ENCODE peak calls at places on chromosomes 1 and 21, in five cellular contexts. One of them, this sample, is unnamed.

GRCh38 chr1:160096491-160097116 is 1.8 kb downstream of the IGSF8 start:
- DNase-seq in CD8-positive, alpha-beta T cell: no peak
- DNase-seq in Peyer's patch: no peak
- DNase-seq in neural crest cell: no peak
- DNase-seq in fibroblast of villous mesenchyme: peak; percentile 61
- DNase-seq in this sample: no peak

GRCh38 chr1:207304710-207305151 is 16.7 kb upstream of the CD55 start:
- DNase-seq in CD8-positive, alpha-beta T cell: no peak
- DNase-seq in Peyer's patch: no peak
- DNase-seq in neural crest cell: no peak
- DNase-seq in fibroblast of villous mesenchyme: peak; percentile 47
- DNase-seq in this sample: no peak

GRCh38 chr1:116232989-116233514 is 121.9 kb downstream of the MAB21L3 start:
- DNase-seq in CD8-positive, alpha-beta T cell: peak; percentile 54
- DNase-seq in Peyer's patch: no peak
- DNase-seq in neural crest cell: no peak
- DNase-seq in fibroblast of villous mesenchyme: peak; percentile 11
- DNase-seq in this sample: no peak

GRCh38 chr1:1089731-1090423 is 15.8 kb upstream of the RNF223 start:
- DNase-seq in CD8-positive, alpha-beta T cell: no peak
- DNase-seq in Peyer's patch: no peak
- DNase-seq in neural crest cell: no peak
- DNase-seq in fibroblast of villous mesenchyme: no peak
- DNase-seq in this sample: no peak

GRCh38 chr1:99652881-99653281 is 7.0 kb downstream of the PALMD start:
- DNase-seq in CD8-positive, alpha-beta T cell: no peak
- DNase-seq in Peyer's patch: no peak
- DNase-seq in neural crest cell: no peak
- DNase-seq in fibroblast of villous mesenchyme: peak; percentile 70
- DNase-seq in this sample: no peak

GRCh38 chr1:73516458-73516857 is 681.5 kb downstream of the LRRIQ3 start:
- DNase-seq in CD8-positive, alpha-beta T cell: no peak
- DNase-seq in Peyer's patch: no peak
- DNase-seq in neural crest cell: no peak
- DNase-seq in fibroblast of villous mesenchyme: no peak
- DNase-seq in this sample: no peak

GRCh38 chr21:45158491-45159423 is 84.4 kb downstream of the ADARB1 start:
- DNase-seq in CD8-positive, alpha-beta T cell: peak; percentile 31
- DNase-seq in Peyer's patch: no peak
- DNase-seq in neural crest cell: no peak
- DNase-seq in fibroblast of villous mesenchyme: no peak
- DNase-seq in this sample: no peak

GRCh38 chr1:167554028-167554779 is 642 bp upstream of the CREG1 start:
- DNase-seq in CD8-positive, alpha-beta T cell: peak; percentile 49
- DNase-seq in Peyer's patch: no peak
- DNase-seq in neural crest cell: no peak
- DNase-seq in fibroblast of villous mesenchyme: no peak
- DNase-seq in this sample: no peak

GRCh38 chr1:151975311-151976014 is 18.2 kb downstream of the S100A10 start:
- DNase-seq in CD8-positive, alpha-beta T cell: no peak
- DNase-seq in Peyer's patch: no peak
- DNase-seq in neural crest cell: no peak
- DNase-seq in fibroblast of villous mesenchyme: no peak
- DNase-seq in this sample: no peak

GRCh38 chr1:17070163-17070525 is 16.3 kb upstream of the SDHB start:
- DNase-seq in CD8-positive, alpha-beta T cell: no peak
- DNase-seq in Peyer's patch: no peak
- DNase-seq in neural crest cell: no peak
- DNase-seq in fibroblast of villous mesenchyme: no peak
- DNase-seq in this sample: no peak

GRCh38 chr1:14842891-14843290 is 244.4 kb downstream of the KAZN start:
- DNase-seq in CD8-positive, alpha-beta T cell: no peak
- DNase-seq in Peyer's patch: no peak
- DNase-seq in neural crest cell: no peak
- DNase-seq in fibroblast of villous mesenchyme: peak; percentile 80
- DNase-seq in this sample: no peak

GRCh38 chr1:9452516-9453158 is 86.6 kb upstream of the SLC25A33 start:
- DNase-seq in CD8-positive, alpha-beta T cell: no peak
- DNase-seq in Peyer's patch: no peak
- DNase-seq in neural crest cell: no peak
- DNase-seq in fibroblast of villous mesenchyme: no peak
- DNase-seq in this sample: no peak

GRCh38 chr1:226061793-226062557 is 541 bp upstream of the H3-3A start:
- DNase-seq in CD8-positive, alpha-beta T cell: peak; percentile 77
- DNase-seq in Peyer's patch: peak; percentile 46
- DNase-seq in neural crest cell: peak; percentile 74
- DNase-seq in fibroblast of villous mesenchyme: peak; percentile 78
- DNase-seq in this sample: peak; percentile 78

GRCh38 chr1:91400133-91400725 is 4.4 kb downstream of the HFM1 start:
- DNase-seq in CD8-positive, alpha-beta T cell: no peak
- DNase-seq in Peyer's patch: no peak
- DNase-seq in neural crest cell: no peak
- DNase-seq in fibroblast of villous mesenchyme: no peak
- DNase-seq in this sample: no peak

GRCh38 chr21:45788198-45788597 is 144.7 kb downstream of the PCBP3 start:
- DNase-seq in CD8-positive, alpha-beta T cell: no peak
- DNase-seq in Peyer's patch: no peak
- DNase-seq in neural crest cell: no peak
- DNase-seq in fibroblast of villous mesenchyme: no peak
- DNase-seq in this sample: no peak

GRCh38 chr1:220012259-220012658 is 34.0 kb downstream of the EPRS1 start:
- DNase-seq in CD8-positive, alpha-beta T cell: no peak
- DNase-seq in Peyer's patch: no peak
- DNase-seq in neural crest cell: no peak
- DNase-seq in fibroblast of villous mesenchyme: peak; percentile 14
- DNase-seq in this sample: no peak

GRCh38 chr1:33257759-33258712 is 1.7 kb downstream of the ZNF362 start:
- DNase-seq in CD8-positive, alpha-beta T cell: no peak
- DNase-seq in Peyer's patch: no peak
- DNase-seq in neural crest cell: no peak
- DNase-seq in fibroblast of villous mesenchyme: no peak
- DNase-seq in this sample: no peak

GRCh38 chr1:217482356-217483102 is 148.4 kb downstream of the GPATCH2 start:
- DNase-seq in CD8-positive, alpha-beta T cell: no peak
- DNase-seq in Peyer's patch: no peak
- DNase-seq in neural crest cell: no peak
- DNase-seq in fibroblast of villous mesenchyme: peak; percentile 48
- DNase-seq in this sample: no peak

GRCh38 chr1:160993544-160993943 is 27.4 kb downstream of the F11R start:
- DNase-seq in CD8-positive, alpha-beta T cell: no peak
- DNase-seq in Peyer's patch: no peak
- DNase-seq in neural crest cell: no peak
- DNase-seq in fibroblast of villous mesenchyme: peak; percentile 93
- DNase-seq in this sample: no peak

GRCh38 chr1:209105769-209106168 is 477.7 kb upstream of the CAMK1G start:
- DNase-seq in CD8-positive, alpha-beta T cell: no peak
- DNase-seq in Peyer's patch: no peak
- DNase-seq in neural crest cell: no peak
- DNase-seq in fibroblast of villous mesenchyme: no peak
- DNase-seq in this sample: no peak

GRCh38 chr1:43054961-43055360 is 96.3 kb upstream of the SLC2A1 start:
- DNase-seq in CD8-positive, alpha-beta T cell: no peak
- DNase-seq in Peyer's patch: no peak
- DNase-seq in neural crest cell: no peak
- DNase-seq in fibroblast of villous mesenchyme: no peak
- DNase-seq in this sample: no peak

GRCh38 chr1:246435421-246436041 is 71.5 kb downstream of the SMYD3 start:
- DNase-seq in CD8-positive, alpha-beta T cell: no peak
- DNase-seq in Peyer's patch: no peak
- DNase-seq in neural crest cell: no peak
- DNase-seq in fibroblast of villous mesenchyme: peak; percentile 50
- DNase-seq in this sample: no peak

GRCh38 chr1:93588206-93588605 is 93.4 kb downstream of the BCAR3 start:
- DNase-seq in CD8-positive, alpha-beta T cell: no peak
- DNase-seq in Peyer's patch: no peak
- DNase-seq in neural crest cell: no peak
- DNase-seq in fibroblast of villous mesenchyme: no peak
- DNase-seq in this sample: no peak

GRCh38 chr1:203985676-203986075 is 87.2 kb upstream of the SOX13 start:
- DNase-seq in CD8-positive, alpha-beta T cell: no peak
- DNase-seq in Peyer's patch: no peak
- DNase-seq in neural crest cell: no peak
- DNase-seq in fibroblast of villous mesenchyme: no peak
- DNase-seq in this sample: no peak

GRCh38 chr1:12586171-12586942 is 31.7 kb downstream of the DHRS3 start:
- DNase-seq in CD8-positive, alpha-beta T cell: no peak
- DNase-seq in Peyer's patch: no peak
- DNase-seq in neural crest cell: no peak
- DNase-seq in fibroblast of villous mesenchyme: no peak
- DNase-seq in this sample: no peak

GRCh38 chr21:45975017-45975595 is 6.5 kb upstream of the COL6A1 start:
- DNase-seq in CD8-positive, alpha-beta T cell: no peak
- DNase-seq in Peyer's patch: no peak
- DNase-seq in neural crest cell: peak; percentile 39
- DNase-seq in fibroblast of villous mesenchyme: peak; percentile 83
- DNase-seq in this sample: no peak

GRCh38 chr1:86641318-86641717 is 63.1 kb upstream of the SH3GLB1 start:
- DNase-seq in CD8-positive, alpha-beta T cell: no peak
- DNase-seq in Peyer's patch: no peak
- DNase-seq in neural crest cell: no peak
- DNase-seq in fibroblast of villous mesenchyme: no peak
- DNase-seq in this sample: no peak

GRCh38 chr1:58154256-58154655 is 392.3 kb downstream of the OMA1 start:
- DNase-seq in CD8-positive, alpha-beta T cell: no peak
- DNase-seq in Peyer's patch: no peak
- DNase-seq in neural crest cell: no peak
- DNase-seq in fibroblast of villous mesenchyme: no peak
- DNase-seq in this sample: no peak

GRCh38 chr1:22231995-22232690 is 89.2 kb upstream of the WNT4 start:
- DNase-seq in CD8-positive, alpha-beta T cell: no peak
- DNase-seq in Peyer's patch: no peak
- DNase-seq in neural crest cell: no peak
- DNase-seq in fibroblast of villous mesenchyme: no peak
- DNase-seq in this sample: no peak
- TF ChIP-seq CTCF in CD8-positive, alpha-beta T cell: no peak
- TF ChIP-seq CTCF in Peyer's patch: no peak
- TF ChIP-seq CTCF in neural crest cell: no peak
- TF ChIP-seq CTCF in fibroblast of villous mesenchyme: peak; percentile 27
- TF ChIP-seq CTCF in this sample: no peak

GRCh38 chr1:25837253-25837875 is 17.6 kb downstream of the MTFR1L start:
- DNase-seq in CD8-positive, alpha-beta T cell: no peak
- DNase-seq in Peyer's patch: no peak
- DNase-seq in neural crest cell: no peak
- DNase-seq in fibroblast of villous mesenchyme: peak; percentile 24
- DNase-seq in this sample: no peak
- TF ChIP-seq CTCF in CD8-positive, alpha-beta T cell: no peak
- TF ChIP-seq CTCF in Peyer's patch: peak; percentile 64
- TF ChIP-seq CTCF in neural crest cell: peak; percentile 66
- TF ChIP-seq CTCF in fibroblast of villous mesenchyme: peak; percentile 49
- TF ChIP-seq CTCF in this sample: no peak

DNA sequence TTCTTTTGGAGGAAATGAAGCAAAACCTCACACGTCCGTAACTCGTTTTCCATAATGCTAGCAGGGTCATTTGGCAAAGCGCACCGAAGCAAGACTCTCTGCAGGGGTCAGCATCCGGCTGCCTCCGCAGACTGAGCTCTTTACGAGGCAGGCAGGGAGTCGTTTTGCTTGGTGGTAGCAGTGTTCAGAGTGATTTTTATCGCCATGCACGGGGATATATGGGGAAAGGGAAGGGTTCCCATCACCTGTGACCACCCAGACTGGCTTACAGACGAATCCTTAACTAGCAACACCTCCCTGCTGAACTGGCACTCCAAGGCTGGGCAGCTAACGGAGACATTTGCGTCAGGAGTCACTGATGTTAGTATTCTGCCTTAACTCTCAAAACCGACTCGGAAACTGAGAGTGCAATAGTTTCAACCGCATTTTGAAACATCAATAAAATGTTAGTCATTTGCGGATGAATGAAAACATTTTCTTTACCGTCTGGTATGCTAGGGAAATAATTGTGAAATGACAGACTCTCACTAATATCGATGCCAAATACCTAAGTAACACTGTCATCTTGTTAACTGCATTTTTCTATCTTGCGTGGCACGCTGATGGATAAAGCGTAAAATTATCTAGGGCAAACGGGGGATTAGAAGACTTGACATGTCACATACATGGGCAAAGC is 2.2 kb upstream of the NEGR1 start:
- DNase-seq in CD8-positive, alpha-beta T cell: no peak
- DNase-seq in Peyer's patch: no peak
- DNase-seq in neural crest cell: peak; percentile 28
- DNase-seq in fibroblast of villous mesenchyme: peak; percentile 90
- DNase-seq in this sample: peak; percentile 13
- TF ChIP-seq CTCF in CD8-positive, alpha-beta T cell: no peak
- TF ChIP-seq CTCF in Peyer's patch: no peak
- TF ChIP-seq CTCF in neural crest cell: no peak
- TF ChIP-seq CTCF in fibroblast of villous mesenchyme: no peak
- TF ChIP-seq CTCF in this sample: no peak

GRCh38 chr1:16017461-16018303 is at the start of gene HSPB7:
- DNase-seq in CD8-positive, alpha-beta T cell: no peak
- DNase-seq in Peyer's patch: no peak
- DNase-seq in neural crest cell: no peak
- DNase-seq in fibroblast of villous mesenchyme: peak; percentile 84
- DNase-seq in this sample: no peak
- TF ChIP-seq CTCF in CD8-positive, alpha-beta T cell: no peak
- TF ChIP-seq CTCF in Peyer's patch: no peak
- TF ChIP-seq CTCF in neural crest cell: no peak
- TF ChIP-seq CTCF in fibroblast of villous mesenchyme: no peak
- TF ChIP-seq CTCF in this sample: no peak

DNA sequence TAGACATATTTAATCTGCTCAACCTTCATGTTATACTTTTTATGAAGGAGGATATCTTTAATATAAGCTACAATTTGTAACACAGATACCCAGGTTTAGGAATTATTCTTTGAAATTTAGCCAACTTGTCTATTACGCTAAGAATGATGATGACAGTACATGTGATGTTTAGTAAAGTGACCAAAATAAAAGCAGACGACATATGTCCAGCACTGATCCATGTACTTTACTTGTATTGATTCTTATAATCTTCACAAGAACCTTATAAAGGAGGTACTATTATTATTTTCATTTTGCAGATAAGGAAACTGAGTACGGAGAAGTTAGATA is 37.2 kb upstream of the ATG4C start:
- DNase-seq in CD8-positive, alpha-beta T cell: no peak
- DNase-seq in Peyer's patch: no peak
- DNase-seq in neural crest cell: no peak
- DNase-seq in fibroblast of villous mesenchyme: no peak
- DNase-seq in this sample: no peak
- TF ChIP-seq CTCF in CD8-positive, alpha-beta T cell: no peak
- TF ChIP-seq CTCF in Peyer's patch: no peak
- TF ChIP-seq CTCF in neural crest cell: no peak
- TF ChIP-seq CTCF in fibroblast of villous mesenchyme: no peak
- TF ChIP-seq CTCF in this sample: no peak

GRCh38 chr1:229425564-229426159 is 8.2 kb downstream of the ACTA1 start:
- DNase-seq in CD8-positive, alpha-beta T cell: no peak
- DNase-seq in Peyer's patch: no peak
- DNase-seq in neural crest cell: no peak
- DNase-seq in fibroblast of villous mesenchyme: no peak
- DNase-seq in this sample: no peak

GRCh38 chr1:229420224-229420623 is 13.7 kb downstream of the ACTA1 start:
- DNase-seq in CD8-positive, alpha-beta T cell: no peak
- DNase-seq in Peyer's patch: no peak
- DNase-seq in neural crest cell: no peak
- DNase-seq in fibroblast of villous mesenchyme: no peak
- DNase-seq in this sample: no peak

DNA sequence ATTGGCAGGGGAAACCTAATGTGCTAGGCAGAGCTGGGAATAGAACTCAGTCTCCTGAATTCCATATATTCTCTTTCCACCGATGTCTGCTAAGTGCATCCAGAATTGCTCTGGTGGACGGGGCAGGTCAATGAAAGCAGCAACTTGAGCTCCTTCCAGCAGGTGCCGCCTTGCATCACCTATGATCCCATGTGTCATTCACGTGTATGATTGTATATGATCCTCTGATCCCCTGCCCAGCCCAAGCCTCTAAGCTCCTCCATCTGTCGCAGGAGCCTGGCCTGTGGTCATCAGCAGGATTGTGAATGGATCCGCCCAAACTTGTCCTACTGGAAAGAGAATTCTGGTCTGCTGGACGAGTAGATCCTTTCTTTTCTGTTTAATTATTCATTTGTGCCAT is 13.1 kb downstream of the ACTA1 start:
- DNase-seq in CD8-positive, alpha-beta T cell: no peak
- DNase-seq in Peyer's patch: no peak
- DNase-seq in neural crest cell: no peak
- DNase-seq in fibroblast of villous mesenchyme: no peak
- DNase-seq in this sample: no peak
- TF ChIP-seq CTCF in CD8-positive, alpha-beta T cell: no peak
- TF ChIP-seq CTCF in Peyer's patch: peak; percentile 27
- TF ChIP-seq CTCF in neural crest cell: no peak
- TF ChIP-seq CTCF in fibroblast of villous mesenchyme: no peak
- TF ChIP-seq CTCF in this sample: no peak

This sample was measured in activated B cell treated with CpG ODN at 0.5 μM for 24 hours.